ENCODE peak calls at places on chromosome X, in four cellular contexts. R is K562, G is GM12878, N is HepG2. P is an unnamed sample.

GRCh38 chrX:19602866-19603620 is 87.7 kb upstream of the MAP3K15 start:
- DNase-seq in G (no peak), R (peak), N (no peak), P (no peak)

GRCh38 chrX:28124416-28124815 is 143.2 kb upstream of the DCAF8L1 start:
- DNase-seq in R (no peak), N (no peak), G (no peak), P (no peak)

GRCh38 chrX:134636859-134637258 is 21.4 kb downstream of the PLAC1 start:
- DNase-seq in N (no peak), R (no peak), G (no peak), P (no peak)

GRCh38 chrX:23616361-23616760 is 50.9 kb upstream of the PRDX4 start:
- DNase-seq in G (no peak), N (peak), R (peak), P (peak)

GRCh38 chrX:45775462-45775861 is 574.8 kb upstream of the DIPK2B start:
- DNase-seq in R (no peak), G (no peak), N (no peak), P (peak)

GRCh38 chrX:118644378-118644777 is 83.0 kb upstream of the IL13RA1 start:
- DNase-seq in G (no peak), N (peak), R (peak), P (no peak)

GRCh38 chrX:102934624-102935023 is 2.4 kb upstream of the RAB40AL start:
- DNase-seq in R (peak), G (no peak), N (peak), P (peak)

GRCh38 chrX:133999013-133999705 is 13.8 kb upstream of the GPC3 start:
- DNase-seq in R (no peak), G (no peak), N (no peak), P (no peak)

GRCh38 chrX:154021131-154021611 is 1.5 kb upstream of the IRAK1 start:
- DNase-seq in G (no peak), R (peak), N (no peak), P (no peak)

GRCh38 chrX:6226053-6226645 is 2.5 kb downstream of the NLGN4X start:
- DNase-seq in R (no peak), G (no peak), N (no peak), P (peak)

GRCh38 chrX:96372313-96373046 is 312.2 kb upstream of the DIAPH2 start:
- DNase-seq in R (no peak), N (peak), G (no peak), P (peak)

GRCh38 chrX:22246620-22247019 is 26.1 kb upstream of the CBLL2 start:
- DNase-seq in N (no peak), R (no peak), G (no peak), P (no peak)

GRCh38 chrX:11759172-11759460 is 1.1 kb downstream of the MSL3 start:
- DNase-seq in R (no peak), G (no peak), N (no peak), P (no peak)

GRCh38 chrX:118528089-118528753 is 32.6 kb downstream of the DOCK11 start:
- DNase-seq in N (no peak), G (peak), R (no peak), P (no peak)

GRCh38 chrX:85544609-85545008 is 165.1 kb upstream of the POF1B start:
- DNase-seq in N (no peak), G (no peak), R (no peak), P (no peak)

GRCh38 chrX:45935408-45935807 is 609.8 kb downstream of the ZNF674 start:
- DNase-seq in G (no peak), R (no peak), N (no peak), P (no peak)

GRCh38 chrX:111761578-111762135 is 80.7 kb downstream of the ALG13 start:
- DNase-seq in R (no peak), G (no peak), N (no peak), P (no peak)

GRCh38 chrX:15946783-15947550 is 92.4 kb upstream of the AP1S2 start:
- DNase-seq in R (no peak), G (no peak), N (no peak), P (no peak)

GRCh38 chrX:120000490-120001246 is 57.1 kb upstream of the NKAP start:
- DNase-seq in G (no peak), R (no peak), N (no peak), P (peak)

GRCh38 chrX:106903291-106903820 is at the start of gene RIPPLY1:
- DNase-seq in N (no peak), R (no peak), G (peak), P (no peak)

GRCh38 chrX:34810364-34810763 is 132.2 kb upstream of the FAM47B start:
- DNase-seq in G (no peak), N (no peak), R (no peak), P (no peak)

GRCh38 chrX:50726296-50726695 is 87.7 kb downstream of the SHROOM4 start:
- DNase-seq in G (no peak), R (no peak), N (no peak), P (peak)

GRCh38 chrX:110082156-110082555 is 79.2 kb downstream of the TMEM164 start:
- DNase-seq in R (no peak), N (no peak), G (no peak), P (no peak)

GRCh38 chrX:7131621-7132020 is 15.9 kb upstream of the STS start:
- DNase-seq in G (no peak), N (no peak), R (no peak), P (no peak)

GRCh38 chrX:9677098-9677739 is 88.4 kb downstream of the GPR143 start:
- DNase-seq in R (no peak), G (peak), N (no peak), P (no peak)

GRCh38 chrX:121323337-121323736 is 275.9 kb downstream of the GLUD2 start:
- DNase-seq in G (no peak), N (no peak), R (no peak), P (no peak)

GRCh38 chrX:140709421-140709846 is at the start of gene LINC00632:
- DNase-seq in R (no peak), N (no peak), G (no peak), P (peak)

GRCh38 chrX:45621356-45622041 is 420.8 kb upstream of the DIPK2B start:
- DNase-seq in G (no peak), N (no peak), R (no peak), P (no peak)

GRCh38 chrX:1167466-1167865 is 45.0 kb downstream of the CRLF2 start:
- DNase-seq in G (no peak), N (no peak), R (no peak), P (no peak)

GRCh38 chrX:153905481-153906095 is 1.1 kb downstream of the AVPR2 start:
- DNase-seq in G (no peak), R (no peak), N (no peak), P (no peak)

GRCh38 chrX:148600131-148600530 is 99.7 kb downstream of the AFF2 start:
- DNase-seq in N (no peak), G (no peak), R (no peak), P (no peak)

GRCh38 chrX:42106556-42106955 is 183.2 kb upstream of the CASK start:
- DNase-seq in G (no peak), R (no peak), N (no peak), P (no peak)

GRCh38 chrX:13518126-13518525 is 51.3 kb upstream of the EGFL6 start:
- DNase-seq in N (no peak), G (no peak), R (no peak), P (no peak)
- H3K4me2 ChIP-seq in N (no peak), G (no peak), R (no peak), P (no peak)

GRCh38 chrX:71178908-71179307 is 34.3 kb downstream of the NLGN3 start:
- DNase-seq in G (peak), N (peak), R (peak), P (peak)
- H2AFZ ChIP-seq in G (no peak), N (no peak), R (no peak), P (no peak)

DNA sequence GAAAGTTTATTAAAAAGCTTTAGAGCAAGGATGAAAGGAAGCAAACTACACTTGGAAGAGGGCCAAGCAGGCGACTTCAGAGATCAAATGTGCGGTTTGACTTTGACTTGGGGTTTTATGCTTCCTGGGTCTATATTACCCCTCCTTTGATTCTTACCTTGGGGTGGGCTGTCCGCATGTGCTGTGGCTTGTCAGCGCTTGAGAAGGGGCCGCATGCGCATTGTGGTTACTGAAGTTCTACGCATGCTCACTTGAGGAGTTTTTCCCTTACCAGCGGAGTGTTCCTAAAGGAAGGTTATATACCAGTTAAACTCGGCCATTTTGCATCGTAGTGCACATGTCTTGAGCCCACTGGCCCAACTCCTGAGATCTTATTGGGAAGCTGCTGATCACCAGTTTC is 9.9 kb downstream of the ZNF157 start:
- DNase-seq in N (peak), G (peak), R (no peak), P (no peak)
- TF ChIP-seq JUNB in N (no peak), G (no peak), R (no peak), P (no peak)

DNA sequence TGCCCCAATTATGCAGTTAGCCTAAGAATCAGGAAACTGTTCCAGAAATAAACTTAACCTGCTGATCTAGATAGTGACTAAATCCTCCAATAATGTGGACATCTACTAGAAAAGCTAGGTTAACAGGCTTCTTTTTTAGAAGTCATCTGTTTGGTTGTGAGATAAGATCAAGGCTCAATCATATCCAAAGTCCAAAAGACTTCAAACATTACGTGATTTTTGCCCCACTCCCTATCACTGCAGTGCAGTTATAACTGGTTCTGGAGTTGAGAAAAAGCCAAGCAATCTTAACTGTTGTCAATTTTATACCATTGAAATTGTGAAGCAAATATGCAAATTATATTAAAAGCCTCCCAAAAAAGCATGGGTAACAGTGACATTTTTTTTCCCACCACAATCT is 781.4 kb downstream of the KLHL13 start:
- DNase-seq in G (no peak), N (peak), R (no peak), P (no peak)
- H3K4me2 ChIP-seq in G (no peak), N (no peak), R (no peak), P (no peak)

GRCh38 chrX:12949205-12949926 is 25.5 kb upstream of the TMSB4X start:
- DNase-seq in R (no peak), G (peak), N (no peak), P (no peak)
- H2AFZ ChIP-seq in R (peak), G (no peak), N (no peak), P (no peak)

GRCh38 chrX:100449696-100450606 is 39.9 kb upstream of the PCDH19 start:
- DNase-seq in R (no peak), G (no peak), N (no peak), P (no peak)
- TF ChIP-seq JUNB in R (no peak), G (no peak), N (no peak), P (no peak)

GRCh38 chrX:13283968-13284914 is 35.6 kb downstream of the ATXN3L start:
- DNase-seq in N (no peak), G (no peak), R (no peak), P (peak)
- H3K4me2 ChIP-seq in N (no peak), G (no peak), R (peak), P (no peak)

GRCh38 chrX:39504850-39505259 is 592.9 kb downstream of the BCOR start:
- DNase-seq in R (no peak), N (no peak), G (no peak), P (no peak)
- H2AFZ ChIP-seq in R (peak), N (no peak), G (no peak), P (no peak)

DNA sequence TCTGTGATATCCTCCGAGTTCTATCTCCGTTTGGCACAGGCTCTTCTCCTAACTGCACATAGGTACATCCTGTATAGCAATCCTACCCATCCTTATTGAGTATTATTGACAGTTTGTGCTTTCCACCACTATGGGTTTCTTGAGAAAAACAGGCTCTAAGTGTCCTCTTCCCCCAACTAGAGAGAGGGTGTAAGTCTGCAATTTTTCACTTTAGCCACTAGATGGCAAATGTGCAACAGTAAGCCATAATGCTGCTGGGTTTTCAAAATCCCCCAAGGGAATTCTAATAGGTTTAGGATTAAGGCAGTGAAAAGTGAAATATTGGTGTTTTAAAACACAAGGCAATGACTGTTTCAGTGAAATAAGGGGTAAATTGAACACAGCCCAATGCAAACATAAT is 239.1 kb upstream of the HTR2C start:
- DNase-seq in R (peak), G (no peak), N (peak), P (peak)
- TF ChIP-seq JUNB in R (no peak), G (no peak), N (no peak), P (no peak)

P was measured in GM23338.